ENCODE peak calls at places on chromosomes 2 and 18, in four cellular contexts. One of them, this sample, is unnamed.

GRCh38 chr2:157197848-157198247 is 59.7 kb upstream of the GALNT5 start:
- DNase-seq in non-pigmented ciliary epithelial cell: no peak
- DNase-seq in fibroblast of the conjunctiva: no peak
- DNase-seq in NCI-H2081: no peak
- DNase-seq in this sample: no peak

GRCh38 chr2:187618813-187619212 is 64.6 kb upstream of the TFPI start:
- DNase-seq in non-pigmented ciliary epithelial cell: peak
- DNase-seq in fibroblast of the conjunctiva: peak
- DNase-seq in NCI-H2081: no peak
- DNase-seq in this sample: no peak

GRCh38 chr2:224909885-224910517 is 132.3 kb downstream of the DOCK10 start:
- DNase-seq in non-pigmented ciliary epithelial cell: peak
- DNase-seq in fibroblast of the conjunctiva: peak
- DNase-seq in NCI-H2081: peak
- DNase-seq in this sample: no peak

GRCh38 chr2:240144649-240145261 is 4.3 kb upstream of the OTOS start:
- DNase-seq in non-pigmented ciliary epithelial cell: no peak
- DNase-seq in fibroblast of the conjunctiva: no peak
- DNase-seq in NCI-H2081: no peak
- DNase-seq in this sample: no peak

GRCh38 chr18:48943333-48943732 is 7.4 kb downstream of the SMAD7 start:
- DNase-seq in non-pigmented ciliary epithelial cell: no peak
- DNase-seq in fibroblast of the conjunctiva: no peak
- DNase-seq in NCI-H2081: no peak
- DNase-seq in this sample: no peak

GRCh38 chr2:105494683-105495425 is 96.0 kb upstream of the FHL2 start:
- DNase-seq in non-pigmented ciliary epithelial cell: no peak
- DNase-seq in fibroblast of the conjunctiva: no peak
- DNase-seq in NCI-H2081: no peak
- DNase-seq in this sample: no peak

GRCh38 chr2:481388-481787 is 193.5 kb upstream of the ALKAL2 start:
- DNase-seq in non-pigmented ciliary epithelial cell: no peak
- DNase-seq in fibroblast of the conjunctiva: no peak
- DNase-seq in NCI-H2081: no peak
- DNase-seq in this sample: no peak

GRCh38 chr2:70946832-70947442 is 11.2 kb downstream of the ATP6V1B1 start:
- DNase-seq in non-pigmented ciliary epithelial cell: no peak
- DNase-seq in fibroblast of the conjunctiva: peak
- DNase-seq in NCI-H2081: peak
- DNase-seq in this sample: no peak

GRCh38 chr2:192145496-192145895 is 49.2 kb downstream of the TMEFF2 start:
- DNase-seq in non-pigmented ciliary epithelial cell: no peak
- DNase-seq in fibroblast of the conjunctiva: no peak
- DNase-seq in NCI-H2081: no peak
- DNase-seq in this sample: no peak

GRCh38 chr2:237966250-237966564 is 607 bp upstream of the UBE2F start:
- DNase-seq in non-pigmented ciliary epithelial cell: no peak
- DNase-seq in fibroblast of the conjunctiva: no peak
- DNase-seq in NCI-H2081: no peak
- DNase-seq in this sample: no peak

This sample was measured in amygdala.